ENCODE peak calls at places on chromosomes 4 and X, in six cellular contexts. I, E, J, Z, K and A are unnamed samples.

GRCh38 chr4:42104521-42104920 is 47.9 kb downstream of the BEND4 start:
- DNase-seq in I (no peak), E (peak), J (peak), Z (no peak), K (no peak), A (no peak)

GRCh38 chrX:100494974-100495373 is 84.9 kb upstream of the PCDH19 start:
- DNase-seq in I (no peak), E (no peak), J (no peak), Z (no peak), K (no peak), A (no peak)

GRCh38 chr4:15368906-15369305 is 58.9 kb upstream of the C1QTNF7 start:
- DNase-seq in I (no peak), E (peak), J (peak), Z (no peak), K (no peak), A (no peak)

GRCh38 chr4:82780398-82781231 is 18.0 kb downstream of the SCD5 start:
- DNase-seq in I (peak), E (peak), J (peak), Z (no peak), K (peak), A (peak)

GRCh38 chr4:155617312-155617711 is 49.3 kb upstream of the GUCY1A1 start:
- DNase-seq in I (no peak), E (peak), J (peak), Z (no peak), K (no peak), A (no peak)

GRCh38 chr4:153488719-153489384 is 22.7 kb downstream of the TMEM131L start:
- DNase-seq in I (no peak), E (peak), J (no peak), Z (no peak), K (peak), A (peak)

GRCh38 chrX:51802917-51803688 is 59.9 kb downstream of the GSPT2 start:
- DNase-seq in I (peak), E (peak), J (peak), Z (no peak), K (peak), A (peak)

GRCh38 chr4:7369511-7369910 is 65.2 kb downstream of the PSAPL1 start:
- DNase-seq in I (no peak), E (no peak), J (no peak), Z (no peak), K (no peak), A (no peak)

GRCh38 chrX:134679226-134679625 is 21.0 kb upstream of the PLAC1 start:
- DNase-seq in I (no peak), E (no peak), J (no peak), Z (no peak), K (no peak), A (no peak)

GRCh38 chr4:169485791-169486742 is 126.3 kb downstream of the NEK1 start:
- DNase-seq in I (peak), E (peak), J (peak), Z (no peak), K (no peak), A (peak)

GRCh38 chr4:1998296-1998695 is 10.5 kb downstream of the NELFA start:
- DNase-seq in I (no peak), E (no peak), J (peak), Z (no peak), K (no peak), A (no peak)

GRCh38 chr4:48578132-48578964 is 88.3 kb downstream of the ZAR1 start:
- DNase-seq in I (peak), E (peak), J (peak), Z (no peak), K (peak), A (peak)

GRCh38 chr4:181372014-181372413 is 871.2 kb upstream of the TENM3 start:
- DNase-seq in I (no peak), E (no peak), J (no peak), Z (no peak), K (no peak), A (no peak)

GRCh38 chrX:13692771-13693231 is 3.9 kb downstream of the RAB9A start:
- DNase-seq in I (no peak), E (no peak), J (peak), Z (no peak), K (no peak), A (no peak)

GRCh38 chr4:125003840-125004239 is 291.3 kb upstream of the ANKRD50 start:
- DNase-seq in I (no peak), E (no peak), J (no peak), Z (no peak), K (no peak), A (no peak)

GRCh38 chrX:15737188-15737956 is 698 bp upstream of the CA5B start:
- DNase-seq in I (no peak), E (no peak), J (no peak), Z (no peak), K (no peak), A (peak)

GRCh38 chrX:15737957-15738685 is at the start of gene CA5B:
- DNase-seq in I (peak), E (peak), J (peak), Z (peak), K (peak), A (peak)

GRCh38 chrX:15739886-15740285 is 1.8 kb downstream of the CA5B start:
- DNase-seq in I (no peak), E (no peak), J (no peak), Z (no peak), K (no peak), A (no peak)

GRCh38 chrX:15744181-15744867 is 6.3 kb downstream of the CA5B start:
- DNase-seq in I (peak), E (peak), J (no peak), Z (no peak), K (peak), A (no peak)

DNA sequence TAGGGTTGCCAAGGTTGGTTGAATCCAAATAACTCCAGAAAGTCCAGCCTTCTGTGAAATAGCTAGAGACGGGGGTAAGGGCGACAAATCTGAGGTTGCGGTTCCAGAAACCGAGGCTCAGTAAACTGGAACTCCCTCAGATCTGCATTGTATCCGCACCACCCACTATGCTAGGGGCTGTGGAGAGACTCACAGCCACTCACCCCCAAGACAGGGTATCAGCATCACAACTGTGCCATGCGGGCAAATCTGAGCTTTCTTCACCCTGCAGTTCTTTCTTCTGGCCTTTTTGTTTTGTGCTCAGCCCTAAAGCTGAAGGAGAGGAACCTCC is 581 bp downstream of the CA5B start:
- DNase-seq in I (no peak), E (no peak), J (no peak), Z (no peak), K (no peak), A (no peak)
- H3K4me3 ChIP-seq in I (peak), E (peak), J (peak), Z (peak), K (peak), A (peak)

DNA sequence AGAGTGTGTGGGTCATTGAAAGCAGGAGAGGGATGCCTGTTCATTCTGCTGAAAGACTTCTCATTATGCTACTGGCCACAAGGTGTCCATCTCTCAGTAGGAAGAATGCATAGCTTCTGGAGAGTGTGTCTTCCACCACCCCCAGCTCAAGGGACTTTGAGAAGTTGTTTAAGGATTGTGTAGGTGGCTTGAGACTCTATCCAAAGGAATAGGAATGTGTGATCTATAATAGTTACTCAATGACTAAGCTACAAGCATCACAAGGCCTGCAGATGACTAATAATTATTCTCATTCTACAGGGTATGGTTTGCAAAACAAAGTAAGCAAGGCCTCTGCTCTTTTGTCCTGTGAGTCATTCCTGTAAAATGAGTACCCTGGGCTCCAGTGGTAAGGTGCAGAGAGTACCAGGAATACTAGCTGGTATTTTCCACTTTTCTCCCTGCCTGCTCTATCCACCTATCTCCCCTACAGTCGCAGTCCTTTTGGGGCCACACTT is 279.8 kb upstream of the BOD1L1 start:
- DNase-seq in I (no peak), E (peak), J (peak), Z (no peak), K (no peak), A (no peak)
- TF ChIP-seq CTCF in I (peak), E (peak), J (peak), Z (no peak), K (peak), A (no peak)

GRCh38 chrX:65879977-65880799 is 159.7 kb downstream of the VSIG4 start:
- DNase-seq in I (no peak), E (no peak), J (no peak), Z (no peak), K (no peak), A (no peak)
- H3K4me3 ChIP-seq in I (no peak), E (no peak), J (no peak), Z (no peak), K (no peak), A (no peak)

DNA sequence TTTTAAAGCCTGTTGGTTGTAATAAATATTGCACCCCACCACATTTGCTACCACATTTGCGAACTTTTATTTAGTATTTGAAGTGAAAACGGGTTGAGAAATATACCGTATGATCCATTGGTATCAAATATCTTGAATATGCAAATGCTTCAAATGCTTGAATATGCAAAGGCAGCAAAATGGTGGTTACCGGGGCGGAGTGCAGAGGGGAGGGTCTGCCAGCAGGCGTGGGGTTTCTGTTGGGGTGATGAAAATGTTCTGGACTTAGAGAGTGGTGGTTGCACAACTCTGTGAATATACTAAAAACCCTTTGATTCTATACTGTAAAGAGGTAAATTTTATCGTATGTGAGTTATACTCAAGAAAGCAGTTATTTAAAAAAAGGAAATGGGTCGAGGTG is 35.4 kb downstream of the SHROOM2 start:
- DNase-seq in I (no peak), E (no peak), J (no peak), Z (no peak), K (no peak), A (no peak)
- TF ChIP-seq CTCF in I (no peak), E (no peak), J (no peak), Z (no peak), K (no peak), A (no peak)